ENCODE peak calls at places on chromosomes 6 and 20, in seven cellular contexts. L is psoas muscle, V is lower lobe of right lung, M is endodermal cell, U is heart right ventricle, J is left lung, S is body of pancreas. O is an unnamed sample. For H3K9me3, the result is how much of the 10 kb centered on the place peaks cover.

GRCh38 chr6:47772993-47773392 is 8.8 kb upstream of the OPN5 start:
- DNase-seq in V (no peak), L (no peak), S (no peak), M (no peak), U (no peak), J (no peak), O (no peak)

GRCh38 chr6:170449231-170449630 is 103.9 kb downstream of the PSMB1 start:
- DNase-seq in J (no peak), U (no peak), M (no peak), L (no peak), V (no peak), S (no peak), O (no peak)

GRCh38 chr6:113707194-113707593 is 150.0 kb upstream of the MARCKS start:
- DNase-seq in L (no peak), J (no peak), V (no peak), U (no peak), S (no peak), M (peak), O (no peak)

GRCh38 chr6:45586216-45587171 is 208.8 kb upstream of the SUPT3H start:
- DNase-seq in M (peak), L (no peak), V (no peak), J (no peak), U (no peak), S (no peak), O (peak)

GRCh38 chr20:34541917-34542316 is 16.6 kb upstream of the MAP1LC3A start:
- DNase-seq in U (no peak), M (no peak), L (no peak), J (no peak), V (no peak), S (no peak), O (no peak)

GRCh38 chr6:6688283-6688682 is 99.8 kb downstream of the LY86 start:
- DNase-seq in L (no peak), J (no peak), M (peak), V (no peak), S (no peak), U (no peak), O (no peak)

GRCh38 chr6:6556162-6556737 is 32.3 kb upstream of the LY86 start:
- DNase-seq in M (no peak), J (peak), V (no peak), S (no peak), L (no peak), U (no peak), O (no peak)

GRCh38 chr20:44460795-44461141 is 14.9 kb upstream of the TTPAL start:
- DNase-seq in M (no peak), U (no peak), S (no peak), V (no peak), L (no peak), J (no peak), O (no peak)

GRCh38 chr6:34150766-34151165 is 4.9 kb upstream of the GRM4 start:
- DNase-seq in S (no peak), J (no peak), U (no peak), L (no peak), M (peak), V (no peak), O (no peak)

GRCh38 chr6:45289751-45290514 is 38.2 kb upstream of the RUNX2 start:
- DNase-seq in L (no peak), J (no peak), V (no peak), S (no peak), U (no peak), M (no peak), O (no peak)

GRCh38 chr20:50248104-50248631 is 57.5 kb downstream of the CEBPB start:
- DNase-seq in U (no peak), L (peak), V (no peak), S (no peak), M (no peak), J (peak), O (no peak)

GRCh38 chr20:62122659-62123449 is 579 bp downstream of the LSM14B start:
- DNase-seq in M (peak), J (no peak), L (peak), U (peak), V (no peak), S (peak), O (peak)

GRCh38 chr6:74671558-74672025 is 534.3 kb downstream of the COL12A1 start:
- DNase-seq in M (no peak), L (no peak), S (no peak), V (no peak), U (no peak), J (peak), O (no peak)

GRCh38 chr20:54654460-54654859 is 179.1 kb downstream of the DOK5 start:
- DNase-seq in V (no peak), M (no peak), U (no peak), J (no peak), L (no peak), S (no peak), O (no peak)

GRCh38 chr20:34089655-34090324 is 22.3 kb downstream of the EIF2S2 start:
- DNase-seq in V (no peak), U (no peak), S (no peak), J (no peak), M (no peak), L (no peak), O (no peak)

GRCh38 chr6:82906489-82906888 is 159.2 kb downstream of the UBE3D start:
- DNase-seq in J (no peak), V (no peak), U (no peak), S (no peak), L (no peak), M (no peak), O (no peak)

GRCh38 chr6:56752009-56752408 is 109.3 kb upstream of the DST start:
- DNase-seq in S (no peak), V (no peak), M (peak), L (no peak), J (no peak), U (no peak), O (no peak)

GRCh38 chr6:5666695-5667094 is 340.0 kb downstream of the NRN1 start:
- DNase-seq in L (no peak), S (no peak), V (no peak), J (no peak), U (no peak), M (no peak), O (no peak)

GRCh38 chr6:36028887-36029324 is 1.3 kb downstream of the MAPK14 start:
- DNase-seq in S (peak), M (peak), J (peak), U (peak), V (peak), L (peak), O (peak)

GRCh38 chr6:24775520-24776058 is 852 bp downstream of the GMNN start:
- DNase-seq in V (no peak), J (no peak), L (no peak), S (peak), U (no peak), M (no peak), O (peak)

GRCh38 chr6:24145690-24146131 is 19.7 kb downstream of the NRSN1 start:
- DNase-seq in S (no peak), V (no peak), U (no peak), M (no peak), L (no peak), J (no peak), O (no peak)

GRCh38 chr6:127148511-127148910 is 30.0 kb downstream of the RSPO3 start:
- DNase-seq in M (no peak), U (no peak), S (no peak), V (no peak), L (peak), J (no peak), O (no peak)

GRCh38 chr6:150932976-150933375 is 67.5 kb downstream of the MTHFD1L start:
- DNase-seq in J (no peak), V (no peak), M (no peak), S (no peak), L (no peak), U (no peak), O (no peak)

GRCh38 chr20:31962741-31963140 is 5.2 kb upstream of the XKR7 start:
- DNase-seq in U (no peak), M (no peak), J (no peak), S (no peak), L (no peak), V (no peak), O (no peak)

GRCh38 chr6:159252955-159253508 is 83.8 kb downstream of the FNDC1 start:
- DNase-seq in V (no peak), U (no peak), S (no peak), L (no peak), J (no peak), M (peak), O (no peak)

GRCh38 chr20:18615020-18615652 is 27.3 kb downstream of the DTD1 start:
- DNase-seq in J (no peak), M (no peak), U (no peak), V (no peak), S (no peak), L (no peak), O (no peak)

GRCh38 chr20:37295001-37295400 is 5.5 kb downstream of the MANBAL start:
- DNase-seq in V (no peak), J (no peak), S (no peak), L (no peak), M (no peak), U (no peak), O (no peak)

GRCh38 chr20:58569211-58570125 is 54.3 kb upstream of the APCDD1L start:
- DNase-seq in S (no peak), V (no peak), L (no peak), J (no peak), M (no peak), U (no peak), O (no peak)

GRCh38 chr6:31070711-31071197 is 41.6 kb downstream of the C6orf15 start:
- DNase-seq in J (peak), V (no peak), M (peak), U (no peak), S (peak), L (no peak), O (no peak)

GRCh38 chr20:10699941-10700340 is 26.1 kb upstream of the JAG1 start:
- DNase-seq in U (no peak), V (no peak), L (no peak), M (no peak), J (no peak), S (no peak), O (no peak)

GRCh38 chr6:149851461-149851860 is 12.7 kb downstream of the LRP11 start:
- DNase-seq in S (no peak), L (no peak), J (no peak), M (no peak), V (no peak), U (no peak), O (no peak)

GRCh38 chr6:149852180-149852579 is 12.0 kb downstream of the LRP11 start:
- DNase-seq in V (peak), L (peak), S (no peak), J (peak), U (no peak), M (no peak), O (no peak)

GRCh38 chr6:149854532-149854931 is 9.6 kb downstream of the LRP11 start:
- DNase-seq in S (peak), U (no peak), L (no peak), M (no peak), V (peak), J (no peak), O (no peak)

GRCh38 chr6:149855040-149855654 is 9.0 kb downstream of the LRP11 start:
- DNase-seq in J (peak), S (no peak), V (no peak), L (no peak), M (no peak), U (no peak), O (no peak)

GRCh38 chr6:149852881-149853280 is 11.3 kb downstream of the LRP11 start:
- DNase-seq in M (no peak), U (no peak), V (no peak), L (no peak), S (no peak), J (no peak), O (no peak)
- H3K9me3 ChIP-seq in M (under half), U (under half), V (under half), L (under half), S (under half), J (under half), O (under half)

DNA sequence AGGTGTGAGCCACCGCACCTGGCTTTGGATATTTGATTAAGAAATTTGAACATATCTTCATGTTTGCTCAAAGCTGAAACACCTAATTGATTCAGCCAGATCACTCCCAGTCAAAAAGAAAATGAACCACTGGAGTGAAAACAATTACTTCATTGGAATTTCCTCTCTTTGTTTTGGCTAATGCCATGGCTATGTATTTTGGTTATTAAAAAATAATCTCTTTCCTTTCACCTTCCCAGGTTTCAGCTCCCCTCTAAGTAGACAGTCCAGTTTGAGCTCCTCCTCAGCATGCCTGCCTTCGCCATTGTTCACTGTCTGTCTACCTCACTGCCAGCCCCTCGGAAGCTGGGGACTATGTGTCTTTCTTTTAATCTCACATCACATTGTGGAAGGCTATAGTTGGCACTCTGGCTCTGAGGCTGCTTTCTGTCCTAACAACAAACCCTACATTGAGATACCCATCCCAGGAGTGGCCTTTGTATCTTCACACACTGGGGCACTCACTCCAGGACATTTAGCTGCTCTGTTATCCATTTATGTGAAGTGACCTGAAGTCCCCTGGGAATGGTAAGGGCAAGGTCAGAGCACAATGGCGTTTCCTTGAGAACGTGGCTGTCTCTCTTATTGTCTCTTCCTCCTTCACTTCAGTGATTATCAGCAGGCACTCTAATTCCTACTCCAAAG is 764.0 kb upstream of the CITED2 start:
- DNase-seq in S (no peak), V (no peak), M (no peak), L (no peak), J (no peak), U (no peak), O (no peak)
- H3K9me3 ChIP-seq in S (under half), V (under half), M (under half), L (under half), J (under half), U (under half), O (under half)

DNA sequence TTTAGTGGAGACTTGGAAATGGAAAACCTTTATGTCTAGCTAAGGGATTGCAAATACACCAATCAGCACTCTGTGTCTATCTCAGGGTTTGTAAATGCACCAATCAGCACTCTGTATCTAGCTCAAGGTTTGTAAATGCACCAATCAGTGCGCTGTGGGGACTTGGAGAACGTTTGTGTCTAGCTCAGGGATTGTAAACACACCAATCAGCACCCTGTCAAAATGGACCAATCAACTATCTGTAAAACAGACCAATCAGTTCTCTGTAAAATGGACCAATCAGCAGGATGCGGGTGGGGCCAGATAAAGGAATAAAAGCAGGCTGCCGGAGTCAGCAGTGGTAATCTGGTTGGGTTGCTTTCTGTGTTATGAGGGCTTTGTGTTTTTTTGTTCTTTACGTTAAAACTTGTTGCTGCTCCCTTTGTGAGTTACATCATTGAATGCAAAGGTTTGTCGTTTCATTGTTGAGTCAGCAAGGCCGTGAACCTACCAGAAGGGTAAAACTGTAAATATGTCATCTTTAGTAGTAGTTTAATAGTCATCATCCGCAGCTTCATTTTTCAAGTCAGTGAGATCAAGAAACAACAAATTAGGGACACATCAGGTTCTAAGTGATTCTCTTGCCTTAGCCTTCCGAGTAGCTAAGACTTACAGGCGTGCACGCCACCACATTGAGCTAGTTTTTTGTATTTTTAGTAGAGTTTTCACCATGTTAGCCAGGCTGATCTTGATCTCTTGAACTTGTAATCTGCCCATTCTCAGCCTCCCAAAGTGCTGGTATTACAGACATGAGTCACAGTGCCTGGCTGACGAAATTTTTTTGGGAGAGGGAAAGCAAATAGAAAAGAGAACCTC is 22.7 kb upstream of the NUP153 start:
- DNase-seq in M (peak), V (no peak), L (no peak), S (no peak), J (no peak), U (no peak), O (no peak)
- H3K9me3 ChIP-seq in M (under half), V (under half), L (under half), S (under half), J (under half), U (under half), O (under half)

GRCh38 chr6:1986454-1987243 is 258.8 kb downstream of the GMDS start:
- DNase-seq in L (no peak), S (no peak), U (no peak), M (no peak), J (no peak), V (no peak), O (no peak)

GRCh38 chr6:1983850-1984249 is 261.6 kb downstream of the GMDS start:
- DNase-seq in V (no peak), M (no peak), L (no peak), S (no peak), U (no peak), J (no peak), O (no peak)

GRCh38 chr6:1987640-1988039 is 257.8 kb downstream of the GMDS start:
- DNase-seq in L (no peak), J (no peak), U (no peak), V (no peak), S (peak), M (no peak), O (no peak)

GRCh38 chr6:1988843-1989242 is 256.6 kb downstream of the GMDS start:
- DNase-seq in U (no peak), M (no peak), L (no peak), S (no peak), V (no peak), J (no peak), O (no peak)

GRCh38 chr6:1984346-1984994 is 260.9 kb downstream of the GMDS start:
- DNase-seq in V (no peak), L (no peak), M (no peak), S (no peak), J (no peak), U (no peak), O (no peak)
- H3K9me3 ChIP-seq in V (under half), L (under half), M (under half), S (under half), J (under half), U (under half), O (under half)

O was measured in T-helper 17 cell.